ENCODE peak calls at places on chromosomes 7 and 10, in nine cellular contexts. One of them, this sample, is unnamed.

GRCh38 chr10:73865459-73866442 is 8.6 kb downstream of the CAMK2G start:
- DNase-seq in M059J: no peak
- DNase-seq in HFFc6: no peak
- DNase-seq in left kidney: no peak
- DNase-seq in activated T-helper 1 cell treated with Interleukin-2 at 50 U/mL for 16 hours: peak
- DNase-seq in AML-193: peak
- DNase-seq in WTC11: no peak
- DNase-seq in fibroblast of the aortic adventitia: no peak
- DNase-seq in G401: no peak
- DNase-seq in this sample: no peak

GRCh38 chr10:62244088-62244487 is 24.6 kb downstream of the RTKN2 start:
- DNase-seq in activated T-helper 1 cell treated with Interleukin-2 at 50 U/mL for 16 hours: no peak
- DNase-seq in AML-193: no peak
- DNase-seq in left kidney: no peak
- DNase-seq in M059J: no peak
- DNase-seq in HFFc6: no peak
- DNase-seq in WTC11: no peak
- DNase-seq in fibroblast of the aortic adventitia: no peak
- DNase-seq in G401: no peak
- DNase-seq in this sample: no peak

GRCh38 chr7:115724400-115725056 is 306.0 kb downstream of the TFEC start:
- DNase-seq in fibroblast of the aortic adventitia: no peak
- DNase-seq in left kidney: no peak
- DNase-seq in G401: no peak
- DNase-seq in activated T-helper 1 cell treated with Interleukin-2 at 50 U/mL for 16 hours: no peak
- DNase-seq in WTC11: no peak
- DNase-seq in M059J: peak
- DNase-seq in HFFc6: no peak
- DNase-seq in AML-193: no peak
- DNase-seq in this sample: no peak

GRCh38 chr10:26859241-26860025 is 1.3 kb downstream of the ABI1 start:
- DNase-seq in G401: no peak
- DNase-seq in activated T-helper 1 cell treated with Interleukin-2 at 50 U/mL for 16 hours: no peak
- DNase-seq in HFFc6: no peak
- DNase-seq in M059J: no peak
- DNase-seq in WTC11: no peak
- DNase-seq in left kidney: no peak
- DNase-seq in AML-193: no peak
- DNase-seq in fibroblast of the aortic adventitia: peak
- DNase-seq in this sample: no peak

GRCh38 chr7:52017802-52018679 is 701.4 kb upstream of the COBL start:
- DNase-seq in activated T-helper 1 cell treated with Interleukin-2 at 50 U/mL for 16 hours: no peak
- DNase-seq in WTC11: peak
- DNase-seq in left kidney: peak
- DNase-seq in HFFc6: no peak
- DNase-seq in M059J: peak
- DNase-seq in fibroblast of the aortic adventitia: no peak
- DNase-seq in AML-193: peak
- DNase-seq in G401: no peak
- DNase-seq in this sample: no peak

GRCh38 chr7:134415700-134416099 is 43.2 kb downstream of the AKR1B1 start:
- DNase-seq in activated T-helper 1 cell treated with Interleukin-2 at 50 U/mL for 16 hours: no peak
- DNase-seq in WTC11: no peak
- DNase-seq in left kidney: no peak
- DNase-seq in G401: no peak
- DNase-seq in HFFc6: no peak
- DNase-seq in M059J: no peak
- DNase-seq in AML-193: no peak
- DNase-seq in fibroblast of the aortic adventitia: no peak
- DNase-seq in this sample: no peak

GRCh38 chr10:95183132-95183450 is 10.9 kb upstream of the ACSM6 start:
- DNase-seq in AML-193: no peak
- DNase-seq in M059J: no peak
- DNase-seq in left kidney: no peak
- DNase-seq in activated T-helper 1 cell treated with Interleukin-2 at 50 U/mL for 16 hours: no peak
- DNase-seq in WTC11: no peak
- DNase-seq in HFFc6: no peak
- DNase-seq in G401: peak
- DNase-seq in fibroblast of the aortic adventitia: peak
- DNase-seq in this sample: no peak

GRCh38 chr10:58444876-58445275 is 59.7 kb downstream of the TFAM start:
- DNase-seq in fibroblast of the aortic adventitia: no peak
- DNase-seq in M059J: no peak
- DNase-seq in AML-193: no peak
- DNase-seq in activated T-helper 1 cell treated with Interleukin-2 at 50 U/mL for 16 hours: no peak
- DNase-seq in HFFc6: no peak
- DNase-seq in G401: no peak
- DNase-seq in left kidney: no peak
- DNase-seq in WTC11: no peak
- DNase-seq in this sample: no peak

GRCh38 chr7:77859343-77859742 is 60.8 kb downstream of the PHTF2 start:
- DNase-seq in HFFc6: no peak
- DNase-seq in AML-193: no peak
- DNase-seq in WTC11: no peak
- DNase-seq in left kidney: no peak
- DNase-seq in fibroblast of the aortic adventitia: no peak
- DNase-seq in M059J: no peak
- DNase-seq in G401: no peak
- DNase-seq in activated T-helper 1 cell treated with Interleukin-2 at 50 U/mL for 16 hours: no peak
- DNase-seq in this sample: no peak

GRCh38 chr10:33010132-33011037 is 52.4 kb upstream of the ITGB1 start:
- DNase-seq in AML-193: no peak
- DNase-seq in activated T-helper 1 cell treated with Interleukin-2 at 50 U/mL for 16 hours: peak
- DNase-seq in WTC11: peak
- DNase-seq in fibroblast of the aortic adventitia: peak
- DNase-seq in HFFc6: peak
- DNase-seq in M059J: peak
- DNase-seq in left kidney: peak
- DNase-seq in G401: peak
- DNase-seq in this sample: peak

GRCh38 chr7:88322151-88322550 is 15.5 kb upstream of the STEAP4 start:
- DNase-seq in fibroblast of the aortic adventitia: no peak
- DNase-seq in activated T-helper 1 cell treated with Interleukin-2 at 50 U/mL for 16 hours: no peak
- DNase-seq in G401: no peak
- DNase-seq in left kidney: no peak
- DNase-seq in M059J: no peak
- DNase-seq in AML-193: no peak
- DNase-seq in HFFc6: no peak
- DNase-seq in WTC11: no peak
- DNase-seq in this sample: no peak

GRCh38 chr7:73831656-73832579 is 1.1 kb downstream of the CLDN4 start:
- DNase-seq in M059J: no peak
- DNase-seq in activated T-helper 1 cell treated with Interleukin-2 at 50 U/mL for 16 hours: no peak
- DNase-seq in left kidney: peak
- DNase-seq in G401: no peak
- DNase-seq in HFFc6: no peak
- DNase-seq in AML-193: no peak
- DNase-seq in WTC11: peak
- DNase-seq in fibroblast of the aortic adventitia: no peak
- DNase-seq in this sample: no peak

GRCh38 chr10:92082583-92083280 is 159.2 kb downstream of the BTAF1 start:
- DNase-seq in G401: no peak
- DNase-seq in fibroblast of the aortic adventitia: no peak
- DNase-seq in WTC11: no peak
- DNase-seq in left kidney: no peak
- DNase-seq in M059J: no peak
- DNase-seq in activated T-helper 1 cell treated with Interleukin-2 at 50 U/mL for 16 hours: no peak
- DNase-seq in AML-193: no peak
- DNase-seq in HFFc6: no peak
- DNase-seq in this sample: no peak

GRCh38 chr7:977326-978048 is 2.1 kb upstream of the COX19 start:
- DNase-seq in left kidney: peak
- DNase-seq in fibroblast of the aortic adventitia: no peak
- DNase-seq in WTC11: no peak
- DNase-seq in G401: no peak
- DNase-seq in AML-193: no peak
- DNase-seq in M059J: peak
- DNase-seq in HFFc6: no peak
- DNase-seq in activated T-helper 1 cell treated with Interleukin-2 at 50 U/mL for 16 hours: no peak
- DNase-seq in this sample: no peak

GRCh38 chr10:80357000-80357803 is 621 bp downstream of the DYDC2 start:
- DNase-seq in activated T-helper 1 cell treated with Interleukin-2 at 50 U/mL for 16 hours: no peak
- DNase-seq in left kidney: peak
- DNase-seq in G401: no peak
- DNase-seq in M059J: peak
- DNase-seq in AML-193: no peak
- DNase-seq in WTC11: peak
- DNase-seq in HFFc6: no peak
- DNase-seq in fibroblast of the aortic adventitia: no peak
- DNase-seq in this sample: no peak

GRCh38 chr10:60299961-60300883 is 89.5 kb downstream of the ANK3 start:
- DNase-seq in HFFc6: no peak
- DNase-seq in WTC11: peak
- DNase-seq in left kidney: no peak
- DNase-seq in AML-193: no peak
- DNase-seq in G401: peak
- DNase-seq in activated T-helper 1 cell treated with Interleukin-2 at 50 U/mL for 16 hours: no peak
- DNase-seq in M059J: peak
- DNase-seq in fibroblast of the aortic adventitia: peak
- DNase-seq in this sample: peak

GRCh38 chr7:121205777-121206176 is 123.0 kb upstream of the WNT16 start:
- DNase-seq in WTC11: no peak
- DNase-seq in HFFc6: no peak
- DNase-seq in left kidney: no peak
- DNase-seq in M059J: no peak
- DNase-seq in activated T-helper 1 cell treated with Interleukin-2 at 50 U/mL for 16 hours: no peak
- DNase-seq in G401: no peak
- DNase-seq in AML-193: no peak
- DNase-seq in fibroblast of the aortic adventitia: no peak
- DNase-seq in this sample: no peak

GRCh38 chr7:30682131-30683083 is at the start of gene CRHR2:
- DNase-seq in G401: no peak
- DNase-seq in AML-193: no peak
- DNase-seq in HFFc6: no peak
- DNase-seq in WTC11: peak
- DNase-seq in left kidney: peak
- DNase-seq in activated T-helper 1 cell treated with Interleukin-2 at 50 U/mL for 16 hours: no peak
- DNase-seq in fibroblast of the aortic adventitia: no peak
- DNase-seq in M059J: no peak
- DNase-seq in this sample: no peak

GRCh38 chr10:110416776-110417732 is 80.7 kb upstream of the DUSP5 start:
- DNase-seq in AML-193: no peak
- DNase-seq in G401: no peak
- DNase-seq in M059J: peak
- DNase-seq in WTC11: no peak
- DNase-seq in activated T-helper 1 cell treated with Interleukin-2 at 50 U/mL for 16 hours: no peak
- DNase-seq in fibroblast of the aortic adventitia: no peak
- DNase-seq in left kidney: no peak
- DNase-seq in HFFc6: no peak
- DNase-seq in this sample: no peak

GRCh38 chr10:132532784-132533560 is 4.6 kb upstream of the INPP5A start:
- DNase-seq in AML-193: no peak
- DNase-seq in WTC11: no peak
- DNase-seq in left kidney: no peak
- DNase-seq in G401: peak
- DNase-seq in fibroblast of the aortic adventitia: peak
- DNase-seq in HFFc6: peak
- DNase-seq in M059J: peak
- DNase-seq in activated T-helper 1 cell treated with Interleukin-2 at 50 U/mL for 16 hours: no peak
- DNase-seq in this sample: peak

GRCh38 chr10:14692344-14693199 is 82.1 kb downstream of the FAM107B start:
- DNase-seq in M059J: no peak
- DNase-seq in activated T-helper 1 cell treated with Interleukin-2 at 50 U/mL for 16 hours: no peak
- DNase-seq in fibroblast of the aortic adventitia: no peak
- DNase-seq in WTC11: no peak
- DNase-seq in HFFc6: no peak
- DNase-seq in AML-193: no peak
- DNase-seq in G401: no peak
- DNase-seq in left kidney: no peak
- DNase-seq in this sample: no peak

GRCh38 chr10:129329375-129330040 is 137.5 kb upstream of the MGMT start:
- DNase-seq in HFFc6: no peak
- DNase-seq in left kidney: peak
- DNase-seq in M059J: no peak
- DNase-seq in AML-193: no peak
- DNase-seq in G401: no peak
- DNase-seq in fibroblast of the aortic adventitia: no peak
- DNase-seq in activated T-helper 1 cell treated with Interleukin-2 at 50 U/mL for 16 hours: no peak
- DNase-seq in WTC11: no peak
- DNase-seq in this sample: no peak

GRCh38 chr7:91683823-91684222 is 196.7 kb downstream of the MTERF1 start:
- DNase-seq in M059J: peak
- DNase-seq in left kidney: peak
- DNase-seq in activated T-helper 1 cell treated with Interleukin-2 at 50 U/mL for 16 hours: no peak
- DNase-seq in WTC11: no peak
- DNase-seq in HFFc6: peak
- DNase-seq in G401: no peak
- DNase-seq in fibroblast of the aortic adventitia: peak
- DNase-seq in AML-193: peak
- DNase-seq in this sample: no peak

GRCh38 chr10:80581469-80581835 is 43.8 kb downstream of the SH2D4B start:
- DNase-seq in G401: no peak
- DNase-seq in left kidney: no peak
- DNase-seq in AML-193: no peak
- DNase-seq in activated T-helper 1 cell treated with Interleukin-2 at 50 U/mL for 16 hours: no peak
- DNase-seq in M059J: no peak
- DNase-seq in fibroblast of the aortic adventitia: no peak
- DNase-seq in HFFc6: no peak
- DNase-seq in WTC11: no peak
- DNase-seq in this sample: no peak

GRCh38 chr10:77974396-77975074 is 48.0 kb upstream of the DLG5 start:
- DNase-seq in G401: peak
- DNase-seq in fibroblast of the aortic adventitia: peak
- DNase-seq in M059J: peak
- DNase-seq in AML-193: no peak
- DNase-seq in WTC11: peak
- DNase-seq in activated T-helper 1 cell treated with Interleukin-2 at 50 U/mL for 16 hours: no peak
- DNase-seq in left kidney: peak
- DNase-seq in HFFc6: no peak
- DNase-seq in this sample: no peak

GRCh38 chr7:157679607-157680006 is 342.8 kb downstream of the DNAJB6 start:
- DNase-seq in WTC11: no peak
- DNase-seq in left kidney: no peak
- DNase-seq in HFFc6: no peak
- DNase-seq in fibroblast of the aortic adventitia: no peak
- DNase-seq in M059J: no peak
- DNase-seq in AML-193: no peak
- DNase-seq in G401: no peak
- DNase-seq in activated T-helper 1 cell treated with Interleukin-2 at 50 U/mL for 16 hours: no peak
- DNase-seq in this sample: no peak

GRCh38 chr7:34761627-34762026 is 103.6 kb downstream of the NPSR1 start:
- DNase-seq in activated T-helper 1 cell treated with Interleukin-2 at 50 U/mL for 16 hours: no peak
- DNase-seq in M059J: no peak
- DNase-seq in AML-193: peak
- DNase-seq in fibroblast of the aortic adventitia: no peak
- DNase-seq in G401: no peak
- DNase-seq in left kidney: no peak
- DNase-seq in WTC11: no peak
- DNase-seq in HFFc6: no peak
- DNase-seq in this sample: no peak

GRCh38 chr7:41097501-41097900 is 605.4 kb downstream of the INHBA start:
- DNase-seq in left kidney: no peak
- DNase-seq in activated T-helper 1 cell treated with Interleukin-2 at 50 U/mL for 16 hours: no peak
- DNase-seq in G401: no peak
- DNase-seq in AML-193: no peak
- DNase-seq in fibroblast of the aortic adventitia: peak
- DNase-seq in M059J: peak
- DNase-seq in WTC11: no peak
- DNase-seq in HFFc6: peak
- DNase-seq in this sample: peak

GRCh38 chr7:38169862-38170261 is 8.2 kb upstream of the STARD3NL start:
- DNase-seq in M059J: peak
- DNase-seq in activated T-helper 1 cell treated with Interleukin-2 at 50 U/mL for 16 hours: no peak
- DNase-seq in G401: no peak
- DNase-seq in AML-193: no peak
- DNase-seq in left kidney: peak
- DNase-seq in HFFc6: peak
- DNase-seq in fibroblast of the aortic adventitia: peak
- DNase-seq in WTC11: no peak
- DNase-seq in this sample: peak

GRCh38 chr10:5609952-5610616 is 56.3 kb downstream of the ASB13 start:
- DNase-seq in activated T-helper 1 cell treated with Interleukin-2 at 50 U/mL for 16 hours: no peak
- DNase-seq in HFFc6: no peak
- DNase-seq in fibroblast of the aortic adventitia: peak
- DNase-seq in AML-193: no peak
- DNase-seq in WTC11: no peak
- DNase-seq in G401: no peak
- DNase-seq in M059J: no peak
- DNase-seq in left kidney: no peak
- DNase-seq in this sample: no peak

GRCh38 chr10:73094249-73094850 is 2.3 kb downstream of the P4HA1 start:
- DNase-seq in G401: no peak
- DNase-seq in AML-193: no peak
- DNase-seq in activated T-helper 1 cell treated with Interleukin-2 at 50 U/mL for 16 hours: no peak
- DNase-seq in left kidney: peak
- DNase-seq in M059J: peak
- DNase-seq in HFFc6: peak
- DNase-seq in fibroblast of the aortic adventitia: peak
- DNase-seq in WTC11: no peak
- DNase-seq in this sample: peak

This sample was measured in SJSA1.